ENCODE peak calls at places on chromosomes 5 and 9, in nine cellular contexts. H is foreskin fibroblast, R is Peyer's patch, V is choroid plexus epithelial cell, B is astrocyte, I is OCI-LY7, M is chondrocyte, T is cardiac fibroblast, Y is MM.1S. K is an unnamed sample.
A peak's percentile ranks its signal among the peaks of the same experiment; 100 is the strongest.

GRCh38 chr5:127878174-127878750 is 175.1 kb downstream of the CCDC192 start:
- DNase-seq in H (no peak), I (peak; percentile 23), R (peak; percentile 69), M (no peak), B (no peak), T (peak; percentile 72), V (peak; percentile 76), Y (peak; percentile 19), K (peak; percentile 20)

GRCh38 chr5:14011089-14012004 is 66.9 kb upstream of the DNAH5 start:
- DNase-seq in I (peak; percentile 67), T (peak; percentile 91), Y (peak; percentile 90), V (peak; percentile 91), B (peak; percentile 72), R (peak; percentile 84), H (peak; percentile 88), M (peak; percentile 96), K (peak; percentile 85)

GRCh38 chr9:98367371-98367900 is 112.0 kb upstream of the TBC1D2 start:
- DNase-seq in B (peak; percentile 21), M (no peak), T (peak; percentile 36), H (no peak), R (no peak), V (no peak), Y (no peak), I (no peak), K (peak; percentile 0)

GRCh38 chr5:32319392-32319791 is 6.7 kb upstream of the MTMR12 start:
- DNase-seq in Y (no peak), M (no peak), R (no peak), T (no peak), B (no peak), I (no peak), H (no peak), V (no peak), K (no peak)

GRCh38 chr5:132840313-132840712 is 9.9 kb upstream of the SHROOM1 start:
- DNase-seq in R (no peak), M (no peak), B (no peak), T (no peak), V (no peak), H (no peak), Y (no peak), I (no peak), K (no peak)

GRCh38 chr5:146751781-146752401 is 126.7 kb downstream of the PPP2R2B start:
- DNase-seq in I (no peak), Y (peak; percentile 88), B (no peak), M (no peak), T (no peak), H (no peak), R (peak; percentile 76), V (no peak), K (no peak)

GRCh38 chr9:111961575-111961974 is 65.0 kb downstream of the UGCG start:
- DNase-seq in B (peak; percentile 79), Y (no peak), T (no peak), R (peak; percentile 62), V (peak; percentile 98), I (no peak), M (no peak), H (no peak), K (no peak)

GRCh38 chr5:103357636-103358035 is 99.1 kb downstream of the MACIR start:
- DNase-seq in Y (no peak), R (no peak), H (no peak), T (no peak), V (no peak), I (no peak), M (no peak), B (no peak), K (no peak)

GRCh38 chr9:106482733-106483132 is 380.2 kb upstream of the ZNF462 start:
- DNase-seq in I (no peak), T (peak; percentile 8), H (no peak), B (peak; percentile 5), V (no peak), R (no peak), Y (peak; percentile 67), M (no peak), K (no peak)

GRCh38 chr5:151773979-151774378 is 2.2 kb downstream of the G3BP1 start:
- DNase-seq in Y (no peak), V (peak; percentile 21), I (no peak), R (no peak), H (no peak), M (no peak), B (peak; percentile 14), T (peak; percentile 12), K (no peak)

GRCh38 chr5:112626079-112626478 is 111.6 kb upstream of the APC start:
- DNase-seq in T (no peak), Y (no peak), M (no peak), B (no peak), H (no peak), R (no peak), V (no peak), I (no peak), K (no peak)

GRCh38 chr9:75930193-75930592 is 39.7 kb downstream of the PCSK5 start:
- DNase-seq in I (no peak), M (no peak), H (no peak), V (no peak), B (no peak), Y (no peak), T (no peak), R (no peak), K (no peak)

GRCh38 chr5:144028644-144029043 is 141.8 kb downstream of the YIPF5 start:
- DNase-seq in B (peak; percentile 91), I (no peak), Y (no peak), T (peak; percentile 90), M (no peak), H (peak; percentile 56), V (peak; percentile 80), R (no peak), K (no peak)

GRCh38 chr5:145324101-145324500 is 511.0 kb downstream of the PRELID2 start:
- DNase-seq in R (no peak), B (peak; percentile 8), M (no peak), H (no peak), T (no peak), V (no peak), I (no peak), Y (no peak), K (no peak)

GRCh38 chr5:89320889-89321288 is 437.9 kb upstream of the MEF2C start:
- DNase-seq in R (no peak), I (no peak), T (no peak), B (no peak), Y (no peak), V (no peak), M (no peak), H (no peak), K (no peak)

GRCh38 chr5:39138182-39138487 is 63.9 kb upstream of the RICTOR start:
- DNase-seq in T (no peak), H (no peak), I (no peak), B (no peak), R (no peak), V (no peak), Y (no peak), M (no peak), K (no peak)

GRCh38 chr9:2674141-2674824 is 43.0 kb upstream of the KCNV2 start:
- DNase-seq in T (no peak), B (no peak), R (no peak), I (no peak), M (no peak), V (no peak), Y (no peak), H (no peak), K (no peak)

GRCh38 chr9:94061864-94062263 is 22.4 kb upstream of the PTPDC1 start:
- DNase-seq in M (no peak), B (no peak), R (no peak), H (no peak), I (no peak), Y (no peak), T (no peak), V (no peak), K (no peak)

GRCh38 chr5:161034456-161034855 is 182.4 kb upstream of the ATP10B start:
- DNase-seq in B (no peak), Y (no peak), M (no peak), V (no peak), I (no peak), T (no peak), H (no peak), R (no peak), K (no peak)

GRCh38 chr5:7415123-7415522 is 19.2 kb downstream of the ADCY2 start:
- DNase-seq in R (no peak), T (no peak), I (no peak), V (no peak), H (no peak), Y (no peak), B (no peak), M (no peak), K (no peak)

GRCh38 chr5:96101358-96102089 is 139.9 kb upstream of the ELL2 start:
- DNase-seq in V (no peak), I (no peak), R (no peak), B (no peak), Y (no peak), M (no peak), H (no peak), T (no peak), K (no peak)

GRCh38 chr9:129291041-129291501 is 113.0 kb upstream of the IER5L start:
- DNase-seq in R (no peak), I (no peak), B (no peak), M (peak; percentile 47), T (no peak), Y (no peak), V (no peak), H (no peak), K (no peak)

DNA sequence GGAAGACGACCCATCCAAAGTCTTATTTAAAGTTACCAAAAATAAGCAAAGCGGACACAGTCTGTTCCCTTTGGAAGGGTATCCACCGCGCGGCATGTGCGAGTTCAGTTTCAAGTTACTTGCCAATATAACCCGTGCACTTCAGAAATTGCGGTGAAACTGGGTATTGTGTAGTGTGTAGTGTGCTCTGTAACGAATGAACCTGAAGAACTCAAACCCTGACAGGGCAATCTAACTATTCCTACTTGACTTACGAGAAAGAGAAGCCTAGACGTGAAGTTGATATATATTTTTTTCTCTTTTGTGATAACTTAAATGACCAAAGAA is 1.5 kb downstream of the MAN2A1 start:
- DNase-seq in I (no peak), M (no peak), H (no peak), T (no peak), R (no peak), Y (no peak), V (no peak), B (no peak), K (no peak)
- TF ChIP-seq CTCF in I (peak; percentile 30), M (peak; percentile 64), H (no peak), T (no peak), R (no peak), Y (no peak), V (no peak), B (no peak), K (no peak)

GRCh38 chr5:84450617-84451414 is 66.1 kb upstream of the EDIL3 start:
- DNase-seq in T (peak; percentile 41), V (peak; percentile 42), B (no peak), R (no peak), M (no peak), Y (peak; percentile 21), H (no peak), I (peak; percentile 1), K (peak; percentile 5)
- TF ChIP-seq CTCF in T (peak; percentile 40), V (peak; percentile 48), B (peak; percentile 48), R (no peak), M (peak; percentile 79), Y (peak; percentile 32), H (peak; percentile 24), I (peak; percentile 57), K (no peak)

GRCh38 chr5:139492700-139493192 is 10.2 kb upstream of the STING1 start:
- DNase-seq in Y (no peak), I (no peak), H (peak; percentile 44), B (peak; percentile 57), T (peak; percentile 64), M (no peak), V (peak; percentile 52), R (no peak), K (no peak)
- TF ChIP-seq CTCF in Y (no peak), I (no peak), H (no peak), B (no peak), T (no peak), M (peak; percentile 19), V (no peak), R (no peak), K (no peak)

GRCh38 chr5:177105546-177106476 is 19.1 kb downstream of the FGFR4 start:
- DNase-seq in T (no peak), B (no peak), Y (no peak), H (no peak), M (no peak), R (no peak), I (no peak), V (no peak), K (no peak)
- TF ChIP-seq CTCF in T (no peak), B (no peak), Y (no peak), H (no peak), M (no peak), R (no peak), I (no peak), V (no peak), K (no peak)